ENCODE peak calls at places on chromosomes 6 and 20, in four cellular contexts. Y, S, F and U are unnamed samples.

GRCh38 chr6:151179321-151179720 is 60.4 kb upstream of the AKAP12 start:
- DNase-seq in S (peak), F (peak), Y (no peak), U (no peak)

GRCh38 chr20:58553166-58553696 is 38.0 kb upstream of the APCDD1L start:
- DNase-seq in Y (no peak), S (no peak), F (no peak), U (no peak)

GRCh38 chr20:31915491-31916280 is 36.2 kb downstream of the PDRG1 start:
- DNase-seq in S (no peak), Y (no peak), F (no peak), U (no peak)

GRCh38 chr20:1946762-1947534 is 46.9 kb downstream of the PDYN start:
- DNase-seq in F (peak), Y (no peak), S (no peak), U (no peak)

GRCh38 chr6:36523936-36524499 is 23.3 kb downstream of the STK38 start:
- DNase-seq in F (no peak), Y (no peak), S (no peak), U (no peak)

GRCh38 chr6:160767019-160767646 is 65.1 kb downstream of the PLG start:
- DNase-seq in Y (peak), F (no peak), S (peak), U (peak)

GRCh38 chr20:1207293-1207884 is 4.1 kb downstream of the C20orf202 start:
- DNase-seq in S (no peak), Y (no peak), F (no peak), U (no peak)

GRCh38 chr20:25543068-25543467 is 42.3 kb downstream of the NINL start:
- DNase-seq in Y (no peak), F (no peak), S (peak), U (no peak)

GRCh38 chr6:131754088-131754487 is 43.3 kb upstream of the CTAGE9 start:
- DNase-seq in S (no peak), Y (no peak), F (peak), U (no peak)

GRCh38 chr20:64145458-64146300 is 18.6 kb upstream of the MYT1 start:
- DNase-seq in F (no peak), S (no peak), Y (no peak), U (peak)